ENCODE peak calls at places on chromosomes 16 and 17, in seven cellular contexts. Y, I, J, A, O, G and X are unnamed samples.

GRCh38 chr16:54054237-54054780 is 232.3 kb downstream of the IRX3 start:
- DNase-seq in Y (no peak), I (no peak), J (peak), A (no peak), O (no peak), G (no peak), X (no peak)

GRCh38 chr16:30478766-30479478 is 6.4 kb downstream of the ITGAL start:
- DNase-seq in Y (no peak), I (no peak), J (no peak), A (no peak), O (no peak), G (no peak), X (no peak)

GRCh38 chr16:84907575-84907974 is 87.8 kb downstream of the CRISPLD2 start:
- DNase-seq in Y (no peak), I (no peak), J (no peak), A (no peak), O (no peak), G (no peak), X (no peak)

GRCh38 chr16:89090182-89090630 is 3.4 kb upstream of the ACSF3 start:
- DNase-seq in Y (no peak), I (no peak), J (no peak), A (no peak), O (no peak), G (no peak), X (no peak)

GRCh38 chr17:79971651-79972050 is 64.0 kb downstream of the TBC1D16 start:
- DNase-seq in Y (no peak), I (no peak), J (no peak), A (no peak), O (no peak), G (no peak), X (no peak)

GRCh38 chr17:29710891-29711418 is 88.2 kb upstream of the CORO6 start:
- DNase-seq in Y (peak), I (peak), J (no peak), A (no peak), O (no peak), G (peak), X (no peak)

GRCh38 chr17:7558544-7559306 is at the start of gene TNFSF13:
- DNase-seq in Y (no peak), I (no peak), J (no peak), A (no peak), O (no peak), G (no peak), X (no peak)

GRCh38 chr16:82603784-82604411 is 22.9 kb upstream of the CDH13 start:
- DNase-seq in Y (peak), I (peak), J (peak), A (peak), O (no peak), G (peak), X (peak)

GRCh38 chr17:6994666-6995246 is 1.1 kb upstream of the ALOX12 start:
- DNase-seq in Y (no peak), I (peak), J (no peak), A (no peak), O (no peak), G (no peak), X (no peak)

GRCh38 chr16:82627811-82628339 is 1.1 kb downstream of the CDH13 start:
- DNase-seq in Y (peak), I (peak), J (peak), A (no peak), O (no peak), G (no peak), X (peak)

GRCh38 chr17:2814499-2815341 is 18.5 kb downstream of the RAP1GAP2 start:
- DNase-seq in Y (peak), I (no peak), J (no peak), A (no peak), O (peak), G (no peak), X (no peak)

GRCh38 chr16:81403601-81404391 is 40.8 kb upstream of the CMIP start:
- DNase-seq in Y (peak), I (peak), J (peak), A (peak), O (peak), G (peak), X (peak)

GRCh38 chr17:27451906-27452305 is 4.3 kb upstream of the KSR1 start:
- DNase-seq in Y (no peak), I (no peak), J (no peak), A (no peak), O (no peak), G (no peak), X (no peak)

GRCh38 chr16:57694556-57695377 is at the start of gene DRC7:
- DNase-seq in Y (peak), I (peak), J (peak), A (peak), O (no peak), G (peak), X (peak)

GRCh38 chr16:79317521-79317920 is 283.0 kb downstream of the MAF start:
- DNase-seq in Y (no peak), I (no peak), J (no peak), A (no peak), O (no peak), G (no peak), X (no peak)

GRCh38 chr17:2853111-2853721 is 57.0 kb downstream of the RAP1GAP2 start:
- DNase-seq in Y (peak), I (peak), J (peak), A (no peak), O (no peak), G (peak), X (peak)

GRCh38 chr16:81629896-81630631 is 149.0 kb upstream of the PLCG2 start:
- DNase-seq in Y (no peak), I (no peak), J (no peak), A (no peak), O (no peak), G (no peak), X (no peak)

GRCh38 chr16:79535130-79535529 is 65.4 kb downstream of the MAF start:
- DNase-seq in Y (no peak), I (no peak), J (no peak), A (no peak), O (no peak), G (no peak), X (no peak)

GRCh38 chr17:16215965-16216316 is 607 bp upstream of the NCOR1 start:
- DNase-seq in Y (peak), I (peak), J (no peak), A (peak), O (peak), G (no peak), X (peak)

GRCh38 chr17:42017866-42018200 is 594 bp upstream of the DNAJC7 start:
- DNase-seq in Y (no peak), I (peak), J (peak), A (no peak), O (no peak), G (no peak), X (peak)

GRCh38 chr17:79997004-79997673 is 38.5 kb downstream of the TBC1D16 start:
- DNase-seq in Y (no peak), I (no peak), J (no peak), A (no peak), O (no peak), G (no peak), X (no peak)

GRCh38 chr17:57662644-57663308 is 82.3 kb downstream of the CCDC182 start:
- DNase-seq in Y (peak), I (peak), J (peak), A (peak), O (no peak), G (peak), X (peak)

GRCh38 chr17:16304832-16305231 is 48.4 kb downstream of the CENPV start:
- DNase-seq in Y (peak), I (peak), J (peak), A (no peak), O (no peak), G (peak), X (peak)

GRCh38 chr17:82582208-82582607 is 62.7 kb downstream of the FOXK2 start:
- DNase-seq in Y (no peak), I (peak), J (no peak), A (no peak), O (no peak), G (no peak), X (no peak)

GRCh38 chr17:4365628-4366311 is 705 bp downstream of the UBE2G1 start:
- DNase-seq in Y (no peak), I (peak), J (peak), A (no peak), O (peak), G (peak), X (peak)

GRCh38 chr16:7561908-7562405 is 229.3 kb downstream of the RBFOX1 start:
- DNase-seq in Y (no peak), I (no peak), J (no peak), A (no peak), O (no peak), G (no peak), X (no peak)

GRCh38 chr16:29825145-29826044 is 5.1 kb downstream of the MVP start:
- DNase-seq in Y (peak), I (peak), J (peak), A (no peak), O (peak), G (no peak), X (no peak)

GRCh38 chr17:70137451-70138230 is 31.7 kb upstream of the KCNJ2 start:
- DNase-seq in Y (peak), I (peak), J (no peak), A (no peak), O (peak), G (peak), X (peak)

DNA sequence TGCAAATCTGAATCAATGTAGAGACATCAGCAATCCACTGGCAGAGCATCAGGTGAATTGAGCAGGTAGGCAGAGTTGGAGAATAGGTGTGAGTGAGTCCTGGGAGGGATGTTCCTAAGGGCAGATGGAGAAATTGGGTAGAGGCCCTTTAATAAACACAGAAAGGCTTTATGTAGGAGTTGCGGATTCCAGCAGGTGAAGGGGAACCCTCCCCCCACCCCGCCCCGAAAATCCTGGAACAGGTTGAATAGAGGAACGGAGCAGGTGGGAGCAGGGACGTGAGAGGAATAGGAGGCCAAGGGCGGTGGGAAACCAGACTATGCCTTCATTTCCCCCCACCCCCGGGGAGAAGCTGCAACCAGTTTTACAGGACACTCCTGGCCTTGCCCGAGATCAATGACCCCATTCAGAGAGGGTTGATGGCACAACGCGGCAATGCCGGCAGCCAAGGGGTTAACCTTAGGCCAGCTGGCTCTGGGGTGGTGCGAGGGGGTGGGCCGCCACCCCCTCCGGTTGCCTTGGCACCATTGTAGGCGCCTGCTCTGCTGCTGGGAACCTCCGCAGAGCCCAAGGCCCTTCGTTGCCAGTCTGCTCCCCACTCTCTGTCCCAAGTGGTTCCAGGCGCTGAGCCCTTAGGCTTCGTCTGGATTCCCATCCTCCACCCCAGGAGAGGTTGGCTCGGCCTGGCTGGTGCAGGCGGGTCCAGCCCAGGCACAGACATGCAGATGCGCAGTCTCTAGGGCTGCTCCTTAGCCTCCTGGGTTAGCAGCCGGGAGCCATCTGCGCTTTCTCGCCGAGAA is 814 bp upstream of the RUNDC3A start:
- DNase-seq in Y (no peak), I (peak), J (peak), A (no peak), O (no peak), G (peak), X (peak)
- TF ChIP-seq EZH2 in Y (no peak), I (no peak), J (peak), A (no peak), O (no peak), G (no peak), X (no peak)

GRCh38 chr16:72921620-72922019 is 126.3 kb downstream of the ZFHX3 start:
- DNase-seq in Y (no peak), I (peak), J (no peak), A (no peak), O (no peak), G (peak), X (no peak)
- TF ChIP-seq EZH2phosphoT487 in Y (no peak), I (no peak), J (no peak), A (no peak), O (no peak), G (no peak), X (no peak)

GRCh38 chr16:66427451-66427860 is 361 bp downstream of the BEAN1 start:
- DNase-seq in Y (no peak), I (peak), J (no peak), A (no peak), O (no peak), G (no peak), X (peak)
- TF ChIP-seq EZH2 in Y (no peak), I (no peak), J (no peak), A (no peak), O (no peak), G (no peak), X (peak)

GRCh38 chr17:75367312-75367711 is 38.2 kb downstream of the GRB2 start:
- DNase-seq in Y (peak), I (peak), J (no peak), A (no peak), O (no peak), G (peak), X (no peak)
- TF ChIP-seq EZH2phosphoT487 in Y (no peak), I (no peak), J (no peak), A (no peak), O (no peak), G (no peak), X (no peak)

GRCh38 chr17:49969134-49969759 is at the start of gene DLX4:
- DNase-seq in Y (no peak), I (peak), J (peak), A (no peak), O (no peak), G (no peak), X (peak)
- TF ChIP-seq EZH2 in Y (no peak), I (peak), J (peak), A (no peak), O (no peak), G (peak), X (peak)

DNA sequence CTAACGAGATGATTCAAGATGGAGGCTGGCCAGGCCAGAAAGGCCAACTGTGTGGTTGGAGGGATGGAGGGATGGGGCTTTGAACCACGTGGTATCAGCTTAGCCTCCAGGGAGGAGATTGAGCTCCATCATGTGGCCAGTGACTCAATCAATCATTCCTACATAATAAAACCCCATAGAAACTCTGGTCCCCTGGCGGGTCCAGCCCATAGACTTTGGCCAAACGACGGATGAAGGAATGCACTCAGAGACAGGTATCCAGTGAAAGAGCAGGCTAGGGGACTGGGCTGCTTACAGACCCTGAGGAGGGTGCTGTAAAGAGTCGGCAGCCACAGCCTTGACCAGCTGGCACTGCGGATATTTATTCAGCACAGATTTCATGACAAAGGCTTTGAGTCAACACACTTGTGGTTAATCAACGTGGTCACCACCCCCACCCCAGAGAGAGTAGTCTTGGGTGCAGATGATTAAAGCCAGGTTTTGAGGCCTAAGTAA is 308.7 kb upstream of the TNRC6C start:
- DNase-seq in Y (peak), I (peak), J (no peak), A (peak), O (no peak), G (no peak), X (no peak)
- TF ChIP-seq EZH2phosphoT487 in Y (no peak), I (no peak), J (no peak), A (no peak), O (no peak), G (no peak), X (no peak)

GRCh38 chr17:81537343-81537855 is 9.2 kb downstream of the FSCN2 start:
- DNase-seq in Y (peak), I (no peak), J (peak), A (peak), O (no peak), G (peak), X (peak)
- TF ChIP-seq EZH2 in Y (no peak), I (no peak), J (peak), A (no peak), O (no peak), G (no peak), X (no peak)

GRCh38 chr17:43665038-43665386 is 3.3 kb upstream of the MEOX1 start:
- DNase-seq in Y (no peak), I (no peak), J (peak), A (no peak), O (no peak), G (peak), X (no peak)
- TF ChIP-seq EZH2phosphoT487 in Y (no peak), I (no peak), J (no peak), A (no peak), O (no peak), G (no peak), X (no peak)

GRCh38 chr17:35498429-35499178 is 38.9 kb downstream of the SLFN12L start:
- DNase-seq in Y (no peak), I (peak), J (no peak), A (no peak), O (no peak), G (no peak), X (peak)
- TF ChIP-seq EZH2 in Y (no peak), I (peak), J (no peak), A (no peak), O (no peak), G (no peak), X (peak)

DNA sequence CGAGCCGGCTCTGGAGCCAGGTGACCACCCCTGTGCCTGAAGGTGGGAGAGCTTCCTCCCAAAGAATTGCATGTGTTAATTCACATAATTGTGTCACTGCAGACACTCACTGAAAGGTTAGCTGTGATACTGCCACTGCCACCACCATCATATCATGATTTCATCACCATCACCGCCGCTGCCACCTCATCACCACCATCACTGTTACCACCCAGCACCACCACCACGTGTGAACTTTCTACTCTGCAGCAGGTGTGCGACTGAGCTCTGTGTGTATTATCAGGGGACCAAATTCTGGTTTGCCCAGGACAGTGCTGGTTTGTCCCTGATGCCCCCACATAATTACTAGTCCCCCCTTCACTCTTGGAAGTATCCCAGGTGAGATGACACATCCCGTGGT is 15.2 kb downstream of the BCAR1 start:
- DNase-seq in Y (no peak), I (no peak), J (no peak), A (no peak), O (no peak), G (no peak), X (no peak)
- TF ChIP-seq EZH2phosphoT487 in Y (no peak), I (no peak), J (no peak), A (no peak), O (no peak), G (no peak), X (no peak)